ENCODE peak calls at places on chromosomes 4 and X, in four cellular contexts. One of them, this sample, is unnamed.

GRCh38 chrX:50154429-50154828 is 46.4 kb downstream of the AKAP4 start:
- DNase-seq in WERI-Rb-1: no peak
- DNase-seq in WTC11: no peak
- DNase-seq in OCI-LY7: no peak
- DNase-seq in this sample: no peak

GRCh38 chrX:38183577-38183976 is 37.1 kb downstream of the SRPX start:
- DNase-seq in WERI-Rb-1: no peak
- DNase-seq in WTC11: no peak
- DNase-seq in OCI-LY7: no peak
- DNase-seq in this sample: no peak

GRCh38 chr4:85498068-85498733 is 23.3 kb downstream of the ARHGAP24 start:
- DNase-seq in WERI-Rb-1: no peak
- DNase-seq in WTC11: no peak
- DNase-seq in OCI-LY7: no peak
- DNase-seq in this sample: peak; percentile 71

GRCh38 chr4:108113229-108113628 is 55.5 kb downstream of the LEF1 start:
- DNase-seq in OCI-LY7: no peak
- DNase-seq in WTC11: no peak
- DNase-seq in WERI-Rb-1: no peak
- DNase-seq in this sample: no peak

GRCh38 chr4:119124314-119124713 is 11.3 kb upstream of the MYOZ2 start:
- DNase-seq in WERI-Rb-1: no peak
- DNase-seq in OCI-LY7: no peak
- DNase-seq in WTC11: no peak
- DNase-seq in this sample: peak; percentile 8

GRCh38 chr4:1348746-1349145 is 1.7 kb downstream of the UVSSA start:
- DNase-seq in OCI-LY7: no peak
- DNase-seq in WERI-Rb-1: no peak
- DNase-seq in WTC11: no peak
- DNase-seq in this sample: no peak

GRCh38 chrX:111041018-111041462 is 55.0 kb upstream of the PAK3 start:
- DNase-seq in OCI-LY7: no peak
- DNase-seq in WTC11: no peak
- DNase-seq in WERI-Rb-1: no peak
- DNase-seq in this sample: peak; percentile 89

GRCh38 chrX:103614999-103615398 is 7.2 kb downstream of the TCEAL3 start:
- DNase-seq in WERI-Rb-1: no peak
- DNase-seq in OCI-LY7: no peak
- DNase-seq in WTC11: no peak
- DNase-seq in this sample: peak; percentile 28

GRCh38 chrX:12360991-12361598 is 222.8 kb downstream of the FRMPD4 start:
- DNase-seq in WTC11: no peak
- DNase-seq in WERI-Rb-1: no peak
- DNase-seq in OCI-LY7: no peak
- DNase-seq in this sample: peak; percentile 37
- TF ChIP-seq CTCF in WTC11: no peak
- TF ChIP-seq CTCF in WERI-Rb-1: no peak
- TF ChIP-seq CTCF in OCI-LY7: no peak
- TF ChIP-seq CTCF in this sample: no peak

GRCh38 chr4:146338512-146338911 is 124.2 kb downstream of the REELD1 start:
- DNase-seq in WTC11: no peak
- DNase-seq in OCI-LY7: no peak
- DNase-seq in WERI-Rb-1: no peak
- DNase-seq in this sample: no peak
- TF ChIP-seq CTCF in WTC11: no peak
- TF ChIP-seq CTCF in OCI-LY7: no peak
- TF ChIP-seq CTCF in WERI-Rb-1: no peak
- TF ChIP-seq CTCF in this sample: peak; percentile 16

GRCh38 chrX:121256653-121257052 is 209.2 kb downstream of the GLUD2 start:
- DNase-seq in WTC11: no peak
- DNase-seq in WERI-Rb-1: no peak
- DNase-seq in OCI-LY7: no peak
- DNase-seq in this sample: no peak

GRCh38 chrX:121258545-121258944 is 211.1 kb downstream of the GLUD2 start:
- DNase-seq in OCI-LY7: no peak
- DNase-seq in WTC11: no peak
- DNase-seq in WERI-Rb-1: no peak
- DNase-seq in this sample: no peak

GRCh38 chrX:121259170-121259569 is 211.8 kb downstream of the GLUD2 start:
- DNase-seq in WERI-Rb-1: no peak
- DNase-seq in WTC11: no peak
- DNase-seq in OCI-LY7: no peak
- DNase-seq in this sample: no peak

GRCh38 chrX:121254336-121254735 is 206.9 kb downstream of the GLUD2 start:
- DNase-seq in OCI-LY7: no peak
- DNase-seq in WERI-Rb-1: no peak
- DNase-seq in WTC11: no peak
- DNase-seq in this sample: no peak
- TF ChIP-seq CTCF in OCI-LY7: peak; percentile 28
- TF ChIP-seq CTCF in WERI-Rb-1: peak; percentile 33
- TF ChIP-seq CTCF in WTC11: no peak
- TF ChIP-seq CTCF in this sample: no peak

GRCh38 chr4:144754562-144755410 is 108.8 kb downstream of the HHIP start:
- DNase-seq in OCI-LY7: no peak
- DNase-seq in WERI-Rb-1: peak; percentile 29
- DNase-seq in WTC11: peak; percentile 10
- DNase-seq in this sample: peak; percentile 43

DNA sequence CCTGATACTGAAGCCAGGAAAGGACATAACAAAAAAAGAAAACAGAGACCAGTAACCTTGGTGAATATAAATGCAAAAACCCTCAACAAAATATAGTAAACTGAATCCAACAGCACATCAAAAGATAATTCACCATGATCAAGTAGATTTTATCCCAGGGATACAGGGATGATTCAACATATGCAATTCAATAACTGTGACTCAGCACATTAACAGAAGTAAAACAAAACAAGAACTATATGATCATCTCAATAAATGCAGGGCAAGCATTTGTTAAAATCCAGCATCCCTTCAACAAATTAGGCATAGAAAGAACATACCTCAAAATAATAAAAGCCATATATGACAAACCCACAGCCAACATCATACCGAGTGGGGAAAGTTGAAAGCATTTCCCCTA is 112.0 kb downstream of the HHIP start:
- DNase-seq in WTC11: no peak
- DNase-seq in WERI-Rb-1: no peak
- DNase-seq in OCI-LY7: no peak
- DNase-seq in this sample: peak; percentile 35
- TF ChIP-seq CTCF in WTC11: no peak
- TF ChIP-seq CTCF in WERI-Rb-1: no peak
- TF ChIP-seq CTCF in OCI-LY7: no peak
- TF ChIP-seq CTCF in this sample: no peak

DNA sequence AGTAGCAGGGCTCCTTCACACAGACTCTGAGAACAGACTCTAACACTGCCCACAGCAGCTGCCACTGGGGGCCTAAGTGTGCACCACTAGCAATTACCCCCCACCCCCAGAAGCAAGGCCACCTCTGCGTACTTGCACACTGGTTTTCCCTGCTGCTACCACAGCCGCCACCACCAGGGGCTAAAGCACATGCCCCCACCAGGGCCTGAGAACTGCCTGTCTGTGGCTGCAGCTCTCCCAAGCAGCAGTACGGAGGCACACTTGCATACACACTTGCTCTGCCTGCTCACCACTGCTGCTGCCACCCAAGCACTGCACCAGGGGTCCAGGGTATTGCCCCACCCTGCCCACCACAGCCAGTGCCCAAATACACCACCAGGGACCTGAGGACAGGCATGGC is 59.6 kb downstream of the SCML2 start:
- DNase-seq in OCI-LY7: no peak
- DNase-seq in WTC11: peak; percentile 16
- DNase-seq in WERI-Rb-1: no peak
- DNase-seq in this sample: no peak
- TF ChIP-seq CTCF in OCI-LY7: no peak
- TF ChIP-seq CTCF in WTC11: no peak
- TF ChIP-seq CTCF in WERI-Rb-1: no peak
- TF ChIP-seq CTCF in this sample: no peak

GRCh38 chrX:47523297-47523696 is 37.7 kb upstream of the ARAF start:
- DNase-seq in WERI-Rb-1: peak; percentile 71
- DNase-seq in WTC11: peak; percentile 83
- DNase-seq in OCI-LY7: peak; percentile 78
- DNase-seq in this sample: peak; percentile 36

GRCh38 chrX:47529548-47529947 is 31.5 kb upstream of the ARAF start:
- DNase-seq in WTC11: no peak
- DNase-seq in OCI-LY7: no peak
- DNase-seq in WERI-Rb-1: no peak
- DNase-seq in this sample: no peak

GRCh38 chrX:47518105-47518504 is 35.1 kb upstream of the ZNF41 start:
- DNase-seq in OCI-LY7: no peak
- DNase-seq in WTC11: no peak
- DNase-seq in WERI-Rb-1: no peak
- DNase-seq in this sample: no peak

DNA sequence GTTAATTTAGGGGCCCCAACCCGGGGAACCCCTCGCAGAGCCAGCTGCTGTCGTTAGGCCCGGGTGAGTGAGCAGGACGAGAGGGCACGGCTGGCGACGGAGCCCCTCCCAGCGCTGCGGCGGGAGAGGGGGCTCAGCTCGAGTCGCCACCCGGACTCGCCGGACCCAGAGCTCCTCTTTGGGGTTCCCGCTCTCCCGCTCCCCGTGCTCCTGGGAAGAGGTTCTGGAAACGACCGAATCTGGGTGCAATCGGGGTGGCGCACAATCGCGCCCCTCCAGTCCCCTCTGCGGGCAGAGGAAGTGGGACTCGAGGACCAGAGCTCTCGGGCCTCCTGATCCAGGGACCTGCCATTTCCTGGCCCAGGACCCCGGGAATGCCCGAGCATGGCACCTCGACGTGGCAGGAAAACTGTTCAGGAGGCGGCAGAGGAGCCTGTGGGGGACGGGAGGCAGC is 37.3 kb upstream of the ARAF start:
- DNase-seq in WTC11: peak; percentile 13
- DNase-seq in OCI-LY7: no peak
- DNase-seq in WERI-Rb-1: no peak
- DNase-seq in this sample: no peak
- TF ChIP-seq CTCF in WTC11: no peak
- TF ChIP-seq CTCF in OCI-LY7: peak; percentile 10
- TF ChIP-seq CTCF in WERI-Rb-1: no peak
- TF ChIP-seq CTCF in this sample: no peak

DNA sequence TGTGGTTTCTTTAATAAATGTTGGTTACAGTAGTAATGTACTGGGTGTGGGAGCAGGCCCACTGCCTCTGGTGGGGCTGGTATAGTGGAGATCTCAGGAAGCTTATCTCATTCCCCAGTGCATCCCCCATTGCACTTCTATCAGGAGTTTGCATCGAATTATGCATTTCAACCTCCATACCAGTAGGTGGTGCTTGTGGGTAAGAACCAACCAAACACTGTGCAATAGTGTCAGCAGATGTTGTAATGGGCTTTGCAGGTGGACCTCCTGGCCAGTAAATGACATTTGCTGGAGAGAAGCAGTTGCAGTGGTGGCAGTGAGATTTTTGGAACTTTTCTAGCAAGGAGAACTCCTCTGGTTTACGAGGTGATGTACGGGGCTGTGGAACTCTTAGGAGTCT is 150.6 kb downstream of the POU3F4 start:
- DNase-seq in WERI-Rb-1: no peak
- DNase-seq in OCI-LY7: peak; percentile 11
- DNase-seq in WTC11: no peak
- DNase-seq in this sample: no peak
- TF ChIP-seq CTCF in WERI-Rb-1: peak; percentile 54
- TF ChIP-seq CTCF in OCI-LY7: peak; percentile 67
- TF ChIP-seq CTCF in WTC11: no peak
- TF ChIP-seq CTCF in this sample: no peak

GRCh38 chr4:125091031-125091540 is 223.7 kb upstream of the FAT4 start:
- DNase-seq in OCI-LY7: no peak
- DNase-seq in WTC11: no peak
- DNase-seq in WERI-Rb-1: no peak
- DNase-seq in this sample: no peak
- TF ChIP-seq CTCF in OCI-LY7: no peak
- TF ChIP-seq CTCF in WTC11: no peak
- TF ChIP-seq CTCF in WERI-Rb-1: no peak
- TF ChIP-seq CTCF in this sample: no peak

GRCh38 chr4:5710065-5710961 is 688 bp upstream of the EVC start:
- DNase-seq in WERI-Rb-1: peak; percentile 48
- DNase-seq in WTC11: no peak
- DNase-seq in OCI-LY7: no peak
- DNase-seq in this sample: peak; percentile 17
- TF ChIP-seq CTCF in WERI-Rb-1: peak; percentile 62
- TF ChIP-seq CTCF in WTC11: no peak
- TF ChIP-seq CTCF in OCI-LY7: no peak
- TF ChIP-seq CTCF in this sample: peak; percentile 43

This sample was measured in mammary epithelial cell.